ENCODE peak calls at places on chromosomes 1 and 21, in five cellular contexts. One of them, this sample, is unnamed.
A peak's percentile ranks its signal among the peaks of the same experiment; 100 is the strongest.

GRCh38 chr1:41907446-41907845 is 11.3 kb downstream of the HIVEP3 start:
- DNase-seq in NCI-H2081 treated with DMSO at 0.1 percent for 48 hours: no peak
- DNase-seq in T-helper 2 cell: no peak
- DNase-seq in HCT116: no peak
- DNase-seq in iPS-NIHi11: no peak
- DNase-seq in this sample: no peak

GRCh38 chr1:55702064-55702463 is 486.9 kb upstream of the USP24 start:
- DNase-seq in iPS-NIHi11: peak; percentile 44
- DNase-seq in HCT116: peak; percentile 19
- DNase-seq in NCI-H2081 treated with DMSO at 0.1 percent for 48 hours: no peak
- DNase-seq in T-helper 2 cell: peak; percentile 4
- DNase-seq in this sample: no peak

GRCh38 chr1:110148961-110149360 is 1.3 kb upstream of the SLC6A17 start:
- DNase-seq in iPS-NIHi11: no peak
- DNase-seq in HCT116: peak; percentile 27
- DNase-seq in T-helper 2 cell: no peak
- DNase-seq in NCI-H2081 treated with DMSO at 0.1 percent for 48 hours: no peak
- DNase-seq in this sample: no peak

GRCh38 chr21:42845296-42845965 is 33.9 kb downstream of the WDR4 start:
- DNase-seq in iPS-NIHi11: peak; percentile 1
- DNase-seq in HCT116: no peak
- DNase-seq in T-helper 2 cell: no peak
- DNase-seq in NCI-H2081 treated with DMSO at 0.1 percent for 48 hours: no peak
- DNase-seq in this sample: no peak

GRCh38 chr1:99737016-99737415 is 29.4 kb downstream of the FRRS1 start:
- DNase-seq in T-helper 2 cell: peak; percentile 17
- DNase-seq in NCI-H2081 treated with DMSO at 0.1 percent for 48 hours: no peak
- DNase-seq in HCT116: peak; percentile 21
- DNase-seq in iPS-NIHi11: peak; percentile 58
- DNase-seq in this sample: no peak

GRCh38 chr1:236890152-236891056 is 95.3 kb downstream of the MTR start:
- DNase-seq in T-helper 2 cell: no peak
- DNase-seq in iPS-NIHi11: no peak
- DNase-seq in NCI-H2081 treated with DMSO at 0.1 percent for 48 hours: no peak
- DNase-seq in HCT116: no peak
- DNase-seq in this sample: no peak

GRCh38 chr1:147167361-147167760 is 4.9 kb downstream of the PRKAB2 start:
- DNase-seq in T-helper 2 cell: no peak
- DNase-seq in NCI-H2081 treated with DMSO at 0.1 percent for 48 hours: no peak
- DNase-seq in iPS-NIHi11: no peak
- DNase-seq in HCT116: peak; percentile 61
- DNase-seq in this sample: no peak

GRCh38 chr21:46518983-46519583 is 60.4 kb downstream of the DIP2A start:
- DNase-seq in HCT116: no peak
- DNase-seq in iPS-NIHi11: no peak
- DNase-seq in NCI-H2081 treated with DMSO at 0.1 percent for 48 hours: no peak
- DNase-seq in T-helper 2 cell: no peak
- DNase-seq in this sample: no peak

This sample was measured in GM12878.